ENCODE peak calls at places on chromosomes 16 and 17, in six cellular contexts. H is right lobe of liver, A is astrocyte, P is GM12878, V is neuronal stem cell, G is IMR-90. L is an unnamed sample. For H3K4me1 and H3K27me3, the result is how much of the 10 kb centered on the place peaks cover.

GRCh38 chr17:78081551-78081950 is 47.0 kb downstream of the TMC6 start:
- DNase-seq in H (no peak), A (no peak), P (no peak), V (no peak), G (no peak), L (no peak)

GRCh38 chr16:56830669-56831068 is 34.3 kb upstream of the SLC12A3 start:
- DNase-seq in H (no peak), A (no peak), P (no peak), V (no peak), G (no peak), L (no peak)

GRCh38 chr17:34443832-34444469 is 80.9 kb upstream of the CCL1 start:
- DNase-seq in H (no peak), A (no peak), P (no peak), V (peak), G (no peak), L (no peak)

GRCh38 chr17:6000426-6000825 is 69.8 kb upstream of the WSCD1 start:
- DNase-seq in H (no peak), A (no peak), P (no peak), V (no peak), G (no peak), L (no peak)

GRCh38 chr16:15993541-15993940 is 44.1 kb downstream of the ABCC1 start:
- DNase-seq in H (no peak), A (peak), P (no peak), V (no peak), G (no peak), L (no peak)

GRCh38 chr17:27244481-27245223 is 49.3 kb upstream of the WSB1 start:
- DNase-seq in H (peak), A (peak), P (no peak), V (no peak), G (peak), L (peak)

GRCh38 chr17:50638851-50639767 is 4.4 kb downstream of the ABCC3 start:
- DNase-seq in H (peak), A (peak), P (no peak), V (no peak), G (peak), L (peak)

GRCh38 chr16:84827131-84827574 is 7.4 kb downstream of the CRISPLD2 start:
- DNase-seq in H (no peak), A (no peak), P (no peak), V (no peak), G (peak), L (no peak)

GRCh38 chr16:24573141-24573540 is 33.8 kb downstream of the RBBP6 start:
- DNase-seq in H (no peak), A (no peak), P (no peak), V (no peak), G (no peak), L (no peak)

GRCh38 chr17:43952724-43953666 is 745 bp downstream of the PYY start:
- DNase-seq in H (no peak), A (no peak), P (no peak), V (peak), G (no peak), L (no peak)

GRCh38 chr16:11202260-11203091 is 53.5 kb downstream of the SOCS1 start:
- DNase-seq in H (no peak), A (no peak), P (peak), V (no peak), G (peak), L (no peak)

GRCh38 chr17:57068222-57068658 is 16.8 kb upstream of the AKAP1 start:
- DNase-seq in H (peak), A (no peak), P (no peak), V (no peak), G (no peak), L (no peak)

GRCh38 chr17:31571124-31571892 is 179.8 kb downstream of the RAB11FIP4 start:
- DNase-seq in H (peak), A (peak), P (no peak), V (no peak), G (peak), L (peak)

GRCh38 chr17:6021011-6021400 is 49.2 kb upstream of the WSCD1 start:
- DNase-seq in H (no peak), A (no peak), P (no peak), V (no peak), G (no peak), L (no peak)

GRCh38 chr17:71975998-71976649 is 144.7 kb upstream of the SOX9 start:
- DNase-seq in H (peak), A (peak), P (no peak), V (no peak), G (peak), L (peak)

GRCh38 chr17:50102164-50102991 is 7.2 kb downstream of the PDK2 start:
- DNase-seq in H (peak), A (no peak), P (no peak), V (no peak), G (no peak), L (peak)

GRCh38 chr17:29389994-29390855 is at the start of gene TAOK1:
- DNase-seq in H (peak), A (peak), P (peak), V (peak), G (peak), L (peak)

GRCh38 chr17:57340160-57340981 is 84.0 kb downstream of the MSI2 start:
- DNase-seq in H (no peak), A (no peak), P (no peak), V (no peak), G (no peak), L (no peak)

GRCh38 chr17:82327289-82327688 is 6.3 kb downstream of the SECTM1 start:
- DNase-seq in H (peak), A (no peak), P (no peak), V (no peak), G (no peak), L (no peak)

GRCh38 chr17:10161392-10161791 is 37.0 kb downstream of the GAS7 start:
- DNase-seq in H (no peak), A (no peak), P (no peak), V (no peak), G (no peak), L (no peak)

GRCh38 chr16:77193377-77193776 is 2.4 kb downstream of the MON1B start:
- DNase-seq in H (no peak), A (no peak), P (no peak), V (no peak), G (no peak), L (no peak)

GRCh38 chr17:44760474-44761308 is 1.9 kb downstream of the ADAM11 start:
- DNase-seq in H (no peak), A (no peak), P (no peak), V (no peak), G (no peak), L (no peak)

GRCh38 chr16:57009641-57010170 is 20.3 kb downstream of the NLRC5 start:
- DNase-seq in H (no peak), A (no peak), P (no peak), V (no peak), G (no peak), L (no peak)

GRCh38 chr17:2179615-2180295 is 123.8 kb downstream of the SMG6 start:
- DNase-seq in H (peak), A (peak), P (no peak), V (no peak), G (peak), L (peak)

GRCh38 chr17:8243827-8244226 is 4.0 kb downstream of the CTC1 start:
- DNase-seq in H (no peak), A (no peak), P (no peak), V (no peak), G (no peak), L (no peak)

GRCh38 chr17:21174186-21174585 is 39.8 kb downstream of the TMEM11 start:
- DNase-seq in H (no peak), A (no peak), P (no peak), V (no peak), G (no peak), L (peak)

GRCh38 chr17:61324540-61324868 is 75.1 kb upstream of the TBX2 start:
- DNase-seq in H (no peak), A (no peak), P (no peak), V (no peak), G (peak), L (no peak)

GRCh38 chr17:61323015-61323379 is 76.6 kb upstream of the TBX2 start:
- DNase-seq in H (no peak), A (no peak), P (no peak), V (no peak), G (no peak), L (no peak)

GRCh38 chr17:61325382-61326073 is 74.1 kb upstream of the TBX2 start:
- DNase-seq in H (no peak), A (peak), P (no peak), V (no peak), G (peak), L (no peak)

GRCh38 chr17:61322316-61323014 is 77.2 kb upstream of the TBX2 start:
- DNase-seq in H (no peak), A (no peak), P (no peak), V (no peak), G (no peak), L (no peak)

DNA sequence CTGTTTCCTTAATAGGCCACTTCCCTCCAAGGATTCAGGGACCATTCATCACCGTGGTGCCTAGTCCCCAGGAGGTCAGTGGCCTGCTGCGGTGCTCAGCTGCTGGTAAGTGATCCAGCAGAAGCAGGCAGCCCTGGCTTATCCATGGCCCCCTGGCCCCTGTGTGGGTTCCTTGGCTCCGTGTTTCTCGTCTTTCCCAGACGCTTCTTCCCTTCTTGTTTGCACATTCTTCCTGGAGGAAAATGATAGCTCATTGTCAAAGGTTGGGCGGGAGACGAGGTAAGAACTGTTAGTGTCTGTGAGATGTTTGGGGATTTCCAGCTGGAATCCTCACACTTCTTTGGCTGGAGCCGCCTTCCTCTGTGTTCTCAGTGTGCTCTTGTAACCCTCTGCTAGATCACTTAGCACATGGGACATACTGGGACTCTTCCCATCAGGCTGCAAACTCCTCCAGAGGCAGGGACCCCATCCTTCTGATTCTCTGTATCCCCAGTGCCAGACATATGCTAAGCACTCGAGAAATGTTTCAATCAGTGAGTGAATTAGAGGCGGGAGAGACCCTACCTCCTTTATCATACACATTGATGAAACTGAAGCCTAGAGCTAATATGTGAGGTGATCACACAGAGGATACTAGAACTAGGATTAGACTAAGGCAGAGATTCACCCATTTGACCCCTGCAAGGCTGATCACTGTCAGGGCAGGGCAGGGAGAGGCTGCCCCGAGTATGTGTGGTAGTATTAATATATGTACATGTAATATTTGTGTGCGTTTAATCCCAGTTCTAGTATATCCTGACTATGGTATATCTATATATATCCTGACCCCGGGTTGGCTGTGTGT is 75.7 kb upstream of the TBX2 start:
- DNase-seq in H (no peak), A (no peak), P (no peak), V (no peak), G (peak), L (no peak)
- H3K4me1 ChIP-seq in H (under half), A (under half), P (under half), V (under half), G (under half), L (under half)

GRCh38 chr17:39231091-39231561 is 5.4 kb upstream of the STAC2 start:
- DNase-seq in H (no peak), A (no peak), P (no peak), V (no peak), G (no peak), L (no peak)

GRCh38 chr17:39231587-39232551 is 6.1 kb upstream of the STAC2 start:
- DNase-seq in H (peak), A (no peak), P (no peak), V (no peak), G (peak), L (no peak)

GRCh38 chr17:39227364-39227919 is 1.7 kb upstream of the STAC2 start:
- DNase-seq in H (no peak), A (no peak), P (no peak), V (no peak), G (no peak), L (no peak)

GRCh38 chr17:39230361-39230760 is 4.6 kb upstream of the STAC2 start:
- DNase-seq in H (no peak), A (no peak), P (no peak), V (no peak), G (no peak), L (no peak)

DNA sequence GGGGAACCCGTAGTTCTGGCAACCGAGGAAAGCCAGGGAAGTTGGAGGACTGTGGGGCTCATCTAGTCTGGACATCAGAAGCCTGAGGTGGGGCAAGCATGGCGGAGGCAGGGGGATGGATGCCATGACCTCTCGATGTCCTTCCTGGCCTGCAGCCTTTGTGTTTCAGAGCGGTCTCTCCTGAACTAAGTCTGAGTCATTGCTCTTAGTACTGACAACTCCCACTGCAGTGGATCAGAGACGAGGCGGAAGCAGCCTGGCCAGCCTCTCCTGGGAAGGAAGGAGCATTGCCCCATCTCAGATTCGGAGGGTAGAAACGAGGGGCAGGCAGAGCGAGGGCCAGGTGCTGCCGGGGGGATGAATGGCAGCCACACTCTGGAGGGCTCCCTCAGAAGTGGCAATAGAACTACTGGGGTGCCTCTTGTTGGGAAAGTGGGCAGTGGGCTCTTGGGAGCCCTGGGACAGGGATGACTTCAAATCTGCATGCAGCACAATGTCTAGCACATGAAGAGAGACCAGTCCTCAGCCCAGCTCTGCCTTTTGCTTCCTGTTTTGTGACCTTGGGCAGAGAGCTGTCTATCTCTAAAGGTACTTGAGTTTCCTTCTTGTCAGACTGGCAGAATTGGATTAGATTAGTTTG is 3.6 kb upstream of the STAC2 start:
- DNase-seq in H (no peak), A (peak), P (no peak), V (no peak), G (peak), L (no peak)
- H3K27me3 ChIP-seq in H (under half), A (under half), P (under half), V (under half), G (under half), L (under half)

GRCh38 chr17:47235506-47235905 is 18.1 kb upstream of the ITGB3 start:
- DNase-seq in H (no peak), A (no peak), P (no peak), V (no peak), G (no peak), L (no peak)
- H3K4me1 ChIP-seq in H (under half), A (under half), P (under half), V (under half), G (under half), L (under half)

DNA sequence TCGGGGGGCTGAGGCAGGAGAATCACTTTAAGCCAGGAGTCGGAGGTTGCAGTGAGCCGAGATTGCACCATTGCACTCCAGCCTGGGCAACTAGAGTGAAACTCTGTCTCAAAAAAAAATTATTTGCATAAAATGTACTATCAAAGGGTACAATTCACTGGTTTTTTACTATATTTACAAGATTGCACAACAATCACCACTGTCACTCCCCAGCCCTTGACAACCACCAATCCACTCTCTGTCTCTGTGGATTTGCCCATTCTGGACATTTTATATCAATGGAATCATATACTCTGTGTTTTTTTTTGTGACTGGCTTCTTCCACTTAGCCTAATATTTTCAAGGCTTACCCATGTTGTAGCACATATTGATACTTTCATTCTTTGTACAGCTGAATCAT is 18.8 kb downstream of the TBX2 start:
- DNase-seq in H (no peak), A (no peak), P (no peak), V (no peak), G (no peak), L (no peak)
- H3K27me3 ChIP-seq in H (under half), A (under half), P (under half), V (under half), G (under half), L (under half)

GRCh38 chr17:52546990-52547389 is 388.5 kb upstream of the CA10 start:
- DNase-seq in H (no peak), A (no peak), P (no peak), V (no peak), G (no peak), L (no peak)

DNA sequence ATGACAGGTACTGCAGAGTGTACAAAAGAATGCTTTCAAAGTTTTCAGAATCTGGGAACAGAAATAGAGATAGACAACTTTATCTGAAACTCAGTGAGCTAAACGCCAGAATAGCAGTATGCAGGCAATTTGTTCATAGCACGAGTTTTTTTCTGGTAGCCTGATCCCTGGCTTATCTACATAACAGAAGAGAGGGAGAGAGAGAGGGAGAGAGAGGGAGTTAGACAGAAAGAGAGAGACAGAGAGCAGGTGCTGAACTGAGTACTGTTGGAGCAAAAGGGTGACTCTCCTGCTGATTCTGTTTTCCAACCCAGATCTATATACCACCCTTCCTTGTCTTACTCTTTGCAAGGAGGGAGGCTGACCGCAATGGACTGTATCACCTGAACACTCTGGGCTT is 388.0 kb upstream of the CA10 start:
- DNase-seq in H (no peak), A (no peak), P (no peak), V (no peak), G (no peak), L (no peak)
- H3K4me1 ChIP-seq in H (under half), A (under half), P (under half), V (under half), G (under half), L (under half)

GRCh38 chr16:30750876-30751465 is 2.7 kb downstream of the PHKG2 start:
- DNase-seq in H (no peak), A (no peak), P (no peak), V (no peak), G (no peak), L (no peak)
- H3K27me3 ChIP-seq in H (under half), A (under half), P (under half), V (under half), G (under half), L (under half)

L was measured in right atrium auricular region.